ENCODE peak calls at places on chromosomes 12 and 14, in nine cellular contexts. W is CD4-positive, CD25-positive, alpha-beta regulatory T cell; D is breast epithelium; N is left ventricle myocardium inferior; J is fibroblast of lung; K is right lobe of liver; R is uterus; C is heart left ventricle; I is HCT116. T is an unnamed sample.

GRCh38 chr14:34053666-34054065 is 102.8 kb upstream of the EGLN3 start:
- DNase-seq in W (no peak), D (peak; percentile 57), N (peak; percentile 53), J (peak; percentile 2), K (no peak), R (peak; percentile 81), C (peak; percentile 61), I (no peak), T (no peak)

GRCh38 chr14:95432152-95433093 is 84.0 kb downstream of the SYNE3 start:
- DNase-seq in W (no peak), D (no peak), N (peak; percentile 41), J (peak; percentile 12), K (peak; percentile 61), R (peak; percentile 38), C (peak; percentile 68), I (no peak), T (no peak)

GRCh38 chr14:99549684-99550083 is 54.3 kb downstream of the CCDC85C start:
- DNase-seq in W (no peak), D (no peak), N (no peak), J (no peak), K (no peak), R (no peak), C (no peak), I (no peak), T (no peak)

GRCh38 chr12:56115329-56115728 is 1.1 kb upstream of the RPL41 start:
- DNase-seq in W (no peak), D (peak; percentile 55), N (no peak), J (peak; percentile 20), K (no peak), R (no peak), C (no peak), I (no peak), T (no peak)

GRCh38 chr12:29546000-29546399 is 48.5 kb upstream of the OVCH1 start:
- DNase-seq in W (no peak), D (no peak), N (no peak), J (no peak), K (no peak), R (no peak), C (peak; percentile 55), I (no peak), T (no peak)

GRCh38 chr12:113422030-113422900 is at the start of gene SDSL:
- DNase-seq in W (no peak), D (peak; percentile 36), N (peak; percentile 42), J (peak; percentile 88), K (peak; percentile 88), R (peak; percentile 31), C (peak; percentile 71), I (peak; percentile 48), T (peak; percentile 85)

GRCh38 chr14:104677506-104678332 is 11.7 kb upstream of the INF2 start:
- DNase-seq in W (peak; percentile 49), D (peak; percentile 52), N (peak; percentile 82), J (peak; percentile 75), K (peak; percentile 69), R (peak; percentile 76), C (peak; percentile 88), I (no peak), T (peak; percentile 85)

GRCh38 chr14:62213516-62213915 is 451.3 kb downstream of the SNAPC1 start:
- DNase-seq in W (no peak), D (no peak), N (no peak), J (peak; percentile 84), K (no peak), R (no peak), C (no peak), I (no peak), T (no peak)

GRCh38 chr12:93108958-93109357 is 179.9 kb upstream of the EEA1 start:
- DNase-seq in W (no peak), D (no peak), N (no peak), J (no peak), K (no peak), R (no peak), C (no peak), I (no peak), T (no peak)

GRCh38 chr12:123715151-123715676 is 3.1 kb downstream of the ATP6V0A2 start:
- DNase-seq in W (no peak), D (no peak), N (no peak), J (no peak), K (no peak), R (no peak), C (no peak), I (no peak), T (no peak)

GRCh38 chr12:89138048-89138852 is 214.1 kb downstream of the DUSP6 start:
- DNase-seq in W (no peak), D (no peak), N (no peak), J (no peak), K (no peak), R (no peak), C (no peak), I (no peak), T (no peak)

GRCh38 chr12:98296462-98297079 is 218.8 kb upstream of the TMPO start:
- DNase-seq in W (no peak), D (no peak), N (no peak), J (no peak), K (no peak), R (no peak), C (no peak), I (no peak), T (no peak)

GRCh38 chr14:80381964-80382363 is 170.7 kb upstream of the DIO2 start:
- DNase-seq in W (no peak), D (no peak), N (no peak), J (no peak), K (no peak), R (no peak), C (no peak), I (no peak), T (no peak)

GRCh38 chr12:96906849-96907664 is at the start of gene NEDD1:
- DNase-seq in W (peak; percentile 83), D (peak; percentile 69), N (peak; percentile 87), J (peak; percentile 76), K (peak; percentile 89), R (peak; percentile 84), C (peak; percentile 90), I (peak; percentile 45), T (peak; percentile 93)

GRCh38 chr14:61567838-61568571 is 127.3 kb upstream of the HIF1A start:
- DNase-seq in W (no peak), D (no peak), N (no peak), J (no peak), K (peak; percentile 50), R (no peak), C (peak; percentile 59), I (no peak), T (no peak)

GRCh38 chr14:31806249-31806648 is 245.0 kb downstream of the NUBPL start:
- DNase-seq in W (no peak), D (no peak), N (no peak), J (no peak), K (no peak), R (no peak), C (no peak), I (no peak), T (no peak)

GRCh38 chr14:63388766-63389431 is 70.2 kb upstream of the GPHB5 start:
- DNase-seq in W (peak; percentile 44), D (no peak), N (peak; percentile 53), J (peak; percentile 69), K (peak; percentile 55), R (peak; percentile 38), C (peak; percentile 38), I (peak; percentile 21), T (peak; percentile 64)

DNA sequence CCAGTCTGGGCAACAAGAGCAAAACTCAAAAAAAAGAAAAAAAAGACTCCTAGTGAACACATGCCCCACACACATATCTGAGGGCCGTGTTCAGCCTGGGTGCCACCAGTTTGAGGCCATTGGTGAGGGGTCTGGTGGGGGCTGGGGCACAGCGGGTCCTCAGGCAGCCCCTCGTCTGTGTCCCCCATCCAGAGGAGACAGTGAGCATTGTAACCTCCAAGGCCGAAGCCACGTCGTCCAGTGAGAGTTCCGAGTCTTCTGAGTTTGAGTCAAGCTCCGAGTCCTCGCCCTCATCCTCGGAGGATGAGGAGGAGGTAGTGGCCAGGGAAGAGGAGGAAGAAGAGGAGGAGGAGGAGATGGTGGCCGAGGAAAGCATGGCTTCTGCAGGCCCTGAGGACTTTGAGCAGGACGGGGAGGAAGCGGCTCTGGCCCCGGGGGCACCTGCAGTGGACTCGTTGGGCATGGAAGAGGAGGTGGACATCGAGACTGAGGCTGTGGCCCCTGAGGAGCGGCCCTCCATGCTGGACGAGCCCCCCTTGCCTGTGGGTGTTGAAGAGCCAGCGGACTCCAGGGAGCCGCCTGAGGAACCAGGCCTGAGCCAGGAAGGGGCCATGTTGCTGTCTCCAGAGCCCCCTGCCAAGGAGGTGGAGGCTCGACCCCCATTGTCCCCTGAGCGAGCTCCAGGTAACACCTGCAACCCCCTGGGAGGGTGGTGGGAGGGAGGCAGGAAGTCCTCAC is 15.6 kb downstream of the SETD1B start:
- DNase-seq in W (no peak), D (no peak), N (no peak), J (no peak), K (no peak), R (no peak), C (no peak), I (no peak), T (no peak)
- H3K36me3 ChIP-seq in W (peaks cover 85% of the 10 kb centered on the region), D (peaks cover 18% of the 10 kb centered on the region), N (peaks cover 98% of the 10 kb centered on the region), J (peaks cover 58% of the 10 kb centered on the region), K (peaks cover 93% of the 10 kb centered on the region), R (no peaks in the 10 kb centered on the region), C (peaks cover 96% of the 10 kb centered on the region), I (peaks cover 41% of the 10 kb centered on the region), T (peaks cover 97% of the 10 kb centered on the region)

GRCh38 chr12:47672068-47672467 is 33.8 kb downstream of the RPAP3 start:
- DNase-seq in W (no peak), D (no peak), N (no peak), J (no peak), K (no peak), R (no peak), C (no peak), I (no peak), T (no peak)
- H3K36me3 ChIP-seq in W (peaks cover 37% of the 10 kb centered on the region), D (peaks cover 12% of the 10 kb centered on the region), N (peaks cover 67% of the 10 kb centered on the region), J (peaks cover 2% of the 10 kb centered on the region), K (no peaks in the 10 kb centered on the region), R (no peaks in the 10 kb centered on the region), C (peaks cover 34% of the 10 kb centered on the region), I (peaks cover 15% of the 10 kb centered on the region), T (peaks cover 46% of the 10 kb centered on the region)

GRCh38 chr12:59632408-59632807 is 36.6 kb downstream of the SLC16A7 start:
- DNase-seq in W (no peak), D (peak; percentile 29), N (no peak), J (peak; percentile 21), K (no peak), R (no peak), C (peak; percentile 31), I (no peak), T (no peak)
- H3K36me3 ChIP-seq in W (no peaks in the 10 kb centered on the region), D (no peaks in the 10 kb centered on the region), N (no peaks in the 10 kb centered on the region), J (no peaks in the 10 kb centered on the region), K (no peaks in the 10 kb centered on the region), R (no peaks in the 10 kb centered on the region), C (no peaks in the 10 kb centered on the region), I (no peaks in the 10 kb centered on the region), T (no peaks in the 10 kb centered on the region)

DNA sequence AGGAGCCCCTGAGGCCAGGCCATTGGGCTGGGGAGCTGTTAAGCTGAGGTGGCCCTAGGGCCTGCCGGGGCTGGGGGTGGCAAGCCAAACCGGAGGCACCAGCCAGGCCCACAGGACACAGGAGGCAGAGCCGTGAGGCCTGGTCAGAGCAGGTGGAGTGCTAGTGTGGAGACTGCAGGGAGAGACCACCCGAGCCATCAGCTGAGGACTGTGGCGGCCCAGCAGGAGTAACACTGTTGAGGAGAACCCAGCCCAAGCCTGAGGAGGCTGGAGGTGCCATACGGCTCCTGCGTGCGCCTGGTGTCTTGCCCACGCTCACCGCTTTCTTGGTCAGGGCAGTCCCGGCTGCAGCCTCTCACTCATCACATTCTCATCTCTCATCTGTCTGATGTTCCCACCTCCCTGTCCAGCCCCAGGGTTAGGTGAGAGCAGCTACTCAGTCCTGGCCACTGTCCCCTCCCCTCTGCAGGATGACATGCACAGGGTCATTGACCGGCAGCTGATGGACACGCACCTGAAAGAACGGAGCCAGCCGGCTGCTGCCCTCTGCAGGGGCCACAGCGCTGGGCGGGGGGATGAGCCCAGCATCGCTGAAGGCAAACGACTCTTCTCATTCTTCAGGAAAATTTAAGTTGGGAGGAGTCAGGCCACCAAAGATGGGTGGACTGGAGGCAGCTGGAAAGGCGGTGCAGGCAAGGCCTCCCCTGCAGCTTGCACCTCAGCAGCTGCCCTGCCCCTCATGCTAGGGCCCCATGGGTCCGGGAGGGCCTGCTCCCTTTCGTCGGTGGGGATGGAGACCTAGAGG is 23.8 kb downstream of the RAB35 start:
- DNase-seq in W (no peak), D (no peak), N (no peak), J (no peak), K (peak; percentile 52), R (no peak), C (no peak), I (no peak), T (no peak)
- H3K36me3 ChIP-seq in W (peaks cover 50% of the 10 kb centered on the region), D (no peaks in the 10 kb centered on the region), N (peaks cover 35% of the 10 kb centered on the region), J (peaks cover 12% of the 10 kb centered on the region), K (peaks cover 13% of the 10 kb centered on the region), R (no peaks in the 10 kb centered on the region), C (peaks cover 33% of the 10 kb centered on the region), I (peaks cover 6% of the 10 kb centered on the region), T (peaks cover 51% of the 10 kb centered on the region)